ENCODE peak calls at places on chromosome 11, in eight cellular contexts. H, Y, K, P, D, W, O and U are unnamed samples.

GRCh38 chr11:34654491-34655334 is 33.8 kb downstream of the EHF start:
- DNase-seq in W (peak), D (peak), K (peak), O (peak), H (peak), P (peak), Y (no peak), U (no peak)

GRCh38 chr11:17796154-17796553 is 61.6 kb downstream of the KCNC1 start:
- DNase-seq in P (no peak), D (no peak), O (no peak), H (no peak), Y (no peak), W (no peak), K (no peak), U (no peak)

GRCh38 chr11:114233755-114234154 is 62.4 kb upstream of the NNMT start:
- DNase-seq in W (no peak), Y (no peak), O (no peak), K (peak), D (no peak), H (peak), P (no peak), U (no peak)

GRCh38 chr11:105856954-105857353 is 165.1 kb downstream of the MSANTD4 start:
- DNase-seq in P (no peak), O (no peak), W (no peak), H (no peak), Y (no peak), K (no peak), D (no peak), U (no peak)

GRCh38 chr11:69442012-69442806 is 39.3 kb upstream of the LINC01488 start:
- DNase-seq in O (no peak), H (no peak), K (peak), D (no peak), Y (no peak), P (no peak), W (no peak), U (no peak)

GRCh38 chr11:93741882-93742226 is 382 bp downstream of the C11orf54 start:
- DNase-seq in D (peak), Y (peak), P (peak), O (peak), W (no peak), K (peak), H (peak), U (no peak)

GRCh38 chr11:116420770-116421528 is 351.8 kb downstream of the BUD13 start:
- DNase-seq in K (peak), P (no peak), Y (no peak), O (no peak), W (no peak), D (no peak), H (no peak), U (no peak)

GRCh38 chr11:9858822-9859221 is 194.9 kb downstream of the SWAP70 start:
- DNase-seq in W (no peak), D (peak), O (no peak), H (peak), Y (no peak), P (no peak), K (no peak), U (no peak)

GRCh38 chr11:61912530-61912898 is 4.9 kb downstream of the RAB3IL1 start:
- DNase-seq in K (no peak), W (no peak), O (no peak), P (peak), Y (peak), H (no peak), D (no peak), U (no peak)

GRCh38 chr11:67253872-67254624 is 12.2 kb upstream of the GRK2 start:
- DNase-seq in K (no peak), O (peak), H (no peak), W (no peak), D (no peak), Y (no peak), P (no peak), U (no peak)

GRCh38 chr11:124717421-124717785 is 22.3 kb upstream of the NRGN start:
- DNase-seq in K (peak), W (no peak), D (no peak), H (no peak), P (no peak), O (no peak), Y (no peak), U (no peak)

GRCh38 chr11:7551571-7551970 is 37.8 kb downstream of the PPFIBP2 start:
- DNase-seq in K (peak), O (no peak), P (no peak), W (no peak), D (no peak), Y (no peak), H (peak), U (no peak)

GRCh38 chr11:94826415-94826814 is 58.3 kb downstream of the AMOTL1 start:
- DNase-seq in Y (no peak), D (peak), O (no peak), K (no peak), W (no peak), P (no peak), H (no peak), U (no peak)

GRCh38 chr11:76194872-76195668 is 11.2 kb downstream of the WNT11 start:
- DNase-seq in P (no peak), D (no peak), Y (no peak), W (no peak), H (no peak), K (no peak), O (no peak), U (no peak)

GRCh38 chr11:121455115-121455514 is 2.3 kb upstream of the SORL1-AS1 start:
- DNase-seq in D (no peak), H (no peak), K (no peak), O (no peak), P (no peak), Y (no peak), W (no peak), U (no peak)

GRCh38 chr11:120123946-120124345 is 14.0 kb downstream of the TRIM29 start:
- DNase-seq in O (no peak), Y (no peak), D (no peak), K (peak), W (no peak), P (no peak), H (no peak), U (no peak)

GRCh38 chr11:33635161-33635560 is 65.5 kb downstream of the C11orf91 start:
- DNase-seq in D (no peak), H (peak), O (no peak), Y (peak), W (no peak), K (peak), P (no peak), U (no peak)

GRCh38 chr11:45092901-45093760 is 53.3 kb upstream of the PRDM11 start:
- DNase-seq in P (no peak), K (peak), Y (no peak), H (peak), O (no peak), W (no peak), D (no peak), U (no peak)

GRCh38 chr11:105915036-105915435 is 107.0 kb downstream of the MSANTD4 start:
- DNase-seq in D (peak), P (no peak), H (no peak), W (no peak), Y (no peak), K (no peak), O (no peak), U (no peak)

GRCh38 chr11:71996946-71997345 is 1.8 kb upstream of the IL18BP start:
- DNase-seq in H (no peak), D (no peak), Y (peak), W (no peak), P (no peak), K (no peak), O (no peak), U (no peak)

GRCh38 chr11:24239930-24240329 is 256.9 kb upstream of the LUZP2 start:
- DNase-seq in W (no peak), P (no peak), O (no peak), Y (no peak), K (no peak), H (no peak), D (no peak), U (no peak)

GRCh38 chr11:34975482-34975881 is 59.1 kb downstream of the PDHX start:
- DNase-seq in K (no peak), Y (no peak), O (no peak), P (no peak), H (no peak), W (no peak), D (no peak), U (no peak)

GRCh38 chr11:79422866-79423265 is 18.0 kb downstream of the TENM4 start:
- DNase-seq in K (no peak), O (no peak), Y (no peak), H (no peak), D (no peak), P (no peak), W (no peak), U (no peak)

GRCh38 chr11:69352715-69353325 is 58.9 kb downstream of the MYEOV start:
- DNase-seq in Y (no peak), K (peak), D (no peak), O (no peak), P (no peak), W (no peak), H (peak), U (peak)

GRCh38 chr11:66289548-66290331 is 797 bp upstream of the YIF1A start:
- DNase-seq in K (no peak), W (peak), Y (peak), O (no peak), P (peak), D (peak), H (no peak), U (peak)

GRCh38 chr11:61297741-61298140 is 2.6 kb upstream of the VWCE start:
- DNase-seq in Y (peak), D (no peak), W (no peak), O (no peak), P (peak), H (peak), K (peak), U (no peak)

GRCh38 chr11:60818057-60818456 is 23.9 kb upstream of the CCDC86 start:
- DNase-seq in H (no peak), D (no peak), O (no peak), K (no peak), W (no peak), P (no peak), Y (no peak), U (no peak)

GRCh38 chr11:68609761-68610160 is 74.6 kb upstream of the GAL start:
- DNase-seq in K (no peak), O (no peak), H (no peak), Y (no peak), W (no peak), D (peak), P (no peak), U (no peak)

GRCh38 chr11:97990162-97990920 is 1030.4 kb upstream of the CNTN5 start:
- DNase-seq in H (peak), D (no peak), O (no peak), P (no peak), W (no peak), Y (no peak), K (no peak), U (no peak)

GRCh38 chr11:126212089-126212660 is 593 bp downstream of the FAM118B start:
- DNase-seq in K (no peak), W (no peak), H (peak), P (no peak), D (peak), O (no peak), Y (no peak), U (no peak)

GRCh38 chr11:7527029-7527428 is 13.2 kb downstream of the PPFIBP2 start:
- DNase-seq in W (no peak), Y (no peak), K (no peak), H (no peak), D (no peak), O (no peak), P (no peak), U (no peak)

GRCh38 chr11:7414729-7415536 is 70.4 kb upstream of the OLFML1 start:
- DNase-seq in Y (no peak), O (no peak), K (no peak), H (no peak), P (no peak), W (no peak), D (peak), U (no peak)

GRCh38 chr11:128379587-128380279 is 207.6 kb downstream of the ETS1 start:
- DNase-seq in O (no peak), P (no peak), W (no peak), K (peak), H (no peak), Y (no peak), D (no peak), U (no peak)

GRCh38 chr11:119339581-119340334 is 925 bp downstream of the C1QTNF5 start:
- DNase-seq in O (peak), W (peak), K (no peak), P (peak), H (peak), D (peak), Y (peak), U (peak)

GRCh38 chr11:75462117-75462653 is 29.2 kb upstream of the KLHL35 start:
- DNase-seq in D (peak), P (no peak), H (no peak), K (no peak), Y (no peak), O (no peak), W (no peak), U (no peak)

DNA sequence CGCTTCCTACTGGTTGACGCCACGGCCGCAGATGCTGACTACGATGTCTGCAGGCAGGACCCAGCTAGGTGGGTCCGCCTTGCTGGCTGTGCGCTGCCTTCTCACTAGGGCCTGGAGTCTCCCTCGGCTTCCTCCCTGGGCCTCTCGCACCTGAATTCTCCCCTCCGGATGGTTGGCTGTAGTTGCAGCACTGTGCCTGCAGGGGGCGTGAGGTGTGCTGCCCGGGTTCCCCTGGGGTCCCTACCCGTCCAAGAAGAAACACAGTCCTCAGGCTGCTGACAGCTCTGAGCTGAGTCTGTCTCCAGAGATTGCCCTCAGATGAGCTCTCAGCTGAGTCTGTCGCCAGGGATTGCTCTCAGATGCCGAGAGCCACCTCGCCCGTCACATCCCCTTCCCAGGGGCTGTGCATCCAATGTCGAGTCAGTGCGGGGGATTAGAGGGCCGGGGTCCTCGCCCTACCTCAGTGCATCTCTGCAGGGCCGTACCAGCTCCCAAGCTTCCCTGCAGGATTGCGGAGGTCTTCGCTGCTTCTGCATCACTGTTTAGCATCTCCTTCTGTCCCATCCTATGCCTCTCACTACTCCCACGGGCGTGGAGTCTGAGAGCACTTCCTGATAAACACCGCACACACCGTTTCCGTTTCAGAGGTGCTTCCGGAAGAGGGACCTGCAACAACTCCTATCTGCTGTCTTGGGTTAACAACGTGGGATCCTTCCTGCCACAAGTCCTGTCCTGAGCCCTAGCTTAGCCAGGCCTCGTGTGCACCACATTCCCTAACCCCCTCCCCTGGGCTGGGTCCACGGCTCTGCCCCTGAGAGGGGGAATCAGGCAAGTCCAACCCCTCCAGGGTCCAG is 196.9 kb downstream of the CSNK2A3 start:
- DNase-seq in D (peak), W (no peak), K (no peak), P (no peak), Y (no peak), H (no peak), O (no peak), U (peak)
- TF ChIP-seq CTCF in D (peak), W (peak), K (peak), P (no peak), Y (peak), H (peak), O (no peak), U (peak)

DNA sequence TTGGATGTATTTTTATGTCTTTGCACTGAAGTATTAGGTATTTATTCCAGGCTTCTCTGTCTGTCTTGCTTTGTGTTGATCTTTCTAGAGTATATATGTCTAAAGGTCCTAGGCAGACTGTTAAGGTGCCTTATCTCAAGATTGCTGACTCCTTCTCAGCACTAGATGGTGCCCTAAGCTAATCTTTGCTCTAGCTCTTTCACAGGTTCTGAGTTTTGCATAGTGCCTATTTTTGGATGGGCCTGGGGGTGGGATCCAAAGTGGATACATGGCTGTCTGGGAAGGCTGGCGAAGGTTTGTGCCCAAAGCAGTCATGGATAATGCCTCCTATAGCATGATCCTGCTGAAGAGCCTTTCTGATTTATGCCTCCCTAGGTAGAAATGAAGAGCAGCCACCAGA is 154.9 kb downstream of the TRPC6 start:
- DNase-seq in P (no peak), K (peak), O (no peak), W (no peak), D (peak), H (peak), Y (no peak), U (peak)
- TF ChIP-seq CTCF in P (peak), K (peak), O (no peak), W (no peak), D (peak), H (peak), Y (peak), U (peak)

DNA sequence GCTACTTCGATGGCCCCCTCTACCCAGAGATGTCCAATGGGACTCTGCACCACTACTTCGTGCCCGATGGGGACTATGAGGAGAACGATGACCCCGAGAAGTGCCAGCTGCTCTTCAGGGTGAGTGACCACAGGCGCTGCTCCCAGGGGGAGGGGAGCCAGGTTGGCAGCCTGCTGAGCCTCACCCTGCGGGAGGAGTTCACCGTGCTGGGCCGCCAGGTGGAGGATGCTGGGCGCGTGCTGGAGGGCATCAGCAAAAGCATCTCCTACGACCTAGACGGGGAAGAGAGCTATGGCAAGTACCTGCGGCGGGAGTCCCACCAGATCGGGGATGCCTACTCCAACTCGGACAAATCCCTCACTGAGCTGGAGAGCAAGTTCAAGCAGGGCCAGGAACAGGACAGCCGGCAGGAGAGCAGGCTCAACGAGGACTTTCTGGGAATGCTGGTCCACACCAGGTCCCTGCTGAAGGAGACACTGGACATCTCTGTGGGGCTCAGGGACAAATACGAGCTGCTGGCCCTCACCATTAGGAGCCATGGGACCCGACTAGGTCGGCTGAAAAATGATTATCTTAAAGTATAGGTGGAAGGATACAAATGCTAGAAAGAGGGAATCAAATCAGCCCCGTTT is 783 bp downstream of the FIBIN start:
- DNase-seq in P (peak), H (no peak), W (no peak), D (peak), Y (no peak), O (peak), K (no peak), U (no peak)
- TF ChIP-seq CTCF in P (no peak), H (no peak), W (no peak), D (no peak), Y (no peak), O (no peak), K (no peak), U (no peak)

GRCh38 chr11:123299721-123300120 is 104.7 kb upstream of the CLMP start:
- DNase-seq in Y (no peak), K (no peak), P (no peak), W (no peak), D (no peak), H (no peak), O (no peak), U (no peak)
- TF ChIP-seq CTCF in Y (no peak), K (no peak), P (no peak), W (no peak), D (no peak), H (no peak), O (no peak), U (no peak)

DNA sequence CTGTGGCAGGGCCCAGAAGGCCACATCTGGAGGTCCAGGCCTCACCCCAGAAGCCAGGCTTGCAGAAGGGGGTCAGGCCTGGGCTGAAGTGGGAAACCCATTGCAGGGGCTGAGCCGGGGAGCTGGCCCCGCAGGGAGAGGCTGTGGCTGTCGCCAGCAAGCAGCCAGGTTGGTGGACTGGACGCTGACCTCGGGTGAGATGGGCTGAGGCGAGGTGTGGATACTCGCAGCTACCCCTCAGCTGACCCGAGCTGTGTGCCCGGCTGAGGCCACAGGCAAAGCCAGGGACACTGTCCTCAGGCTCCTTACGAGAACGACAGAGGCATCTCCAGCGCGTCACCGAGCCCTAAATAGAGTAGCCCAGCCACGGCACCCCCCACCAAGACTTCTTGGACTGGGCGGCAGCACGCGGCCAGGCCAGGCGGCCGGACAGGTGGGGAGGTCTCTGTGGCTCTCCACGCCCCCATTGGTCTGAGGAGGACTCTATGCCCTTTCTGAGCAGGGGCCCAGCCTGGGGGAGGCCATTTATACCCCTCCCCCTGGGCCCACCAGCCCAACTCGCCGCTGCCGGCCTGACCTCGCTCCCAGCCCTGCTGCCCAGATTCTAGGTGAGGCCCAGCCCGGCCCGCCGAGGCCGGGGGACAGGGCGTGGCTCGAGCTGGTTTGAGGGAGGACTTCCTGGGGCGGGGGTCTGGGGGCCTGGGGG is at the start of gene TNNI2:
- DNase-seq in K (no peak), D (no peak), H (no peak), P (peak), O (no peak), W (no peak), Y (no peak), U (no peak)
- TF ChIP-seq CTCF in K (no peak), D (no peak), H (no peak), P (no peak), O (no peak), W (no peak), Y (no peak), U (no peak)